ENCODE peak calls at places on chromosomes 12 and 14, in five cellular contexts. U, O, J, L and Q are unnamed samples.

GRCh38 chr12:95633049-95633545 is 81.8 kb upstream of the USP44 start:
- DNase-seq in U (no peak), O (no peak), J (peak), L (peak), Q (peak)

GRCh38 chr12:23002381-23002780 is 377.4 kb downstream of the ETNK1 start:
- DNase-seq in U (no peak), O (no peak), J (no peak), L (no peak), Q (no peak)

GRCh38 chr14:53306926-53307325 is 153.8 kb upstream of the DDHD1 start:
- DNase-seq in U (no peak), O (peak), J (no peak), L (no peak), Q (peak)

GRCh38 chr12:108734200-108734906 is 3.0 kb upstream of the CORO1C start:
- DNase-seq in U (no peak), O (no peak), J (peak), L (no peak), Q (peak)

GRCh38 chr12:85385406-85385805 is 105.4 kb downstream of the ALX1 start:
- DNase-seq in U (no peak), O (no peak), J (peak), L (no peak), Q (no peak)

GRCh38 chr14:102897299-102898027 is 25.0 kb upstream of the AMN start:
- DNase-seq in U (no peak), O (no peak), J (no peak), L (no peak), Q (no peak)

GRCh38 chr12:57235012-57235727 is 5.7 kb downstream of the SHMT2 start:
- DNase-seq in U (peak), O (no peak), J (peak), L (peak), Q (no peak)

GRCh38 chr12:12007001-12007712 is 63.6 kb upstream of the BCL2L14 start:
- DNase-seq in U (no peak), O (no peak), J (no peak), L (no peak), Q (no peak)

GRCh38 chr14:101025656-101026055 is 122.1 kb upstream of the RTL1 start:
- DNase-seq in U (peak), O (no peak), J (no peak), L (no peak), Q (no peak)

GRCh38 chr12:32860182-32860581 is 36.4 kb downstream of the PKP2 start:
- DNase-seq in U (no peak), O (no peak), J (no peak), L (no peak), Q (no peak)

GRCh38 chr12:53207042-53207441 is at the start of gene ITGB7:
- DNase-seq in U (no peak), O (no peak), J (no peak), L (no peak), Q (no peak)

GRCh38 chr12:89236748-89237428 is 115.4 kb downstream of the DUSP6 start:
- DNase-seq in U (no peak), O (no peak), J (no peak), L (no peak), Q (no peak)

GRCh38 chr12:23204933-23205778 is 580.2 kb downstream of the ETNK1 start:
- DNase-seq in U (no peak), O (no peak), J (peak), L (no peak), Q (peak)

GRCh38 chr12:94174576-94174975 is 26.2 kb downstream of the PLXNC1 start:
- DNase-seq in U (no peak), O (no peak), J (no peak), L (peak), Q (no peak)

GRCh38 chr12:78009031-78009430 is 178.3 kb downstream of the NAV3 start:
- DNase-seq in U (no peak), O (no peak), J (no peak), L (no peak), Q (no peak)

GRCh38 chr12:87784350-87784749 is 244.9 kb downstream of the C12orf50 start:
- DNase-seq in U (no peak), O (no peak), J (no peak), L (no peak), Q (no peak)

GRCh38 chr12:57046392-57046791 is 3.5 kb downstream of the MYO1A start:
- DNase-seq in U (no peak), O (no peak), J (no peak), L (no peak), Q (no peak)

GRCh38 chr14:83164016-83164415 is 1630.4 kb upstream of the SEL1L start:
- DNase-seq in U (no peak), O (no peak), J (no peak), L (no peak), Q (no peak)

GRCh38 chr12:59973515-59973914 is 377.7 kb downstream of the SLC16A7 start:
- DNase-seq in U (no peak), O (no peak), J (peak), L (no peak), Q (no peak)

GRCh38 chr12:59977779-59978178 is 381.9 kb downstream of the SLC16A7 start:
- DNase-seq in U (no peak), O (no peak), J (no peak), L (no peak), Q (no peak)

DNA sequence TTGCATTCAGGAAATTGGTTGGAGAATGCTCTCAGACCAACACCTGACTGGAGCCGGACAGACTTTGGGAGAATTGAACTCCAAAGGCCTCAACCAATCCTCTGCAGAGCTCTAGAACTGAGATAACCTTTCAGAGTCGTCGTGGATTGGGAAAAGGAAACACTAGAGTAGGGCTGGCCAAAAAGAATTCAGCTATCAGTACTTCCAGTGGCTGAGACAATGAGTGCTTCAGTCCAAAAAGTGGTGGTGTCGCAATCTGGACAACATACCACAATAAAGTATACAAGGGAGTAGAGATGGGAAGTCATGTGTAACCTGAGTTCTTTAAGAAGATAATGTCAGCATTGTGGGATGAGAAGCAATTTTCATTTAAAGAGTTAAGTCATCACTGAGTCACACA is 377.1 kb downstream of the SLC16A7 start:
- DNase-seq in U (no peak), O (no peak), J (peak), L (no peak), Q (no peak)
- TF ChIP-seq POLR2A in U (no peak), O (no peak), J (no peak), L (no peak), Q (no peak)

DNA sequence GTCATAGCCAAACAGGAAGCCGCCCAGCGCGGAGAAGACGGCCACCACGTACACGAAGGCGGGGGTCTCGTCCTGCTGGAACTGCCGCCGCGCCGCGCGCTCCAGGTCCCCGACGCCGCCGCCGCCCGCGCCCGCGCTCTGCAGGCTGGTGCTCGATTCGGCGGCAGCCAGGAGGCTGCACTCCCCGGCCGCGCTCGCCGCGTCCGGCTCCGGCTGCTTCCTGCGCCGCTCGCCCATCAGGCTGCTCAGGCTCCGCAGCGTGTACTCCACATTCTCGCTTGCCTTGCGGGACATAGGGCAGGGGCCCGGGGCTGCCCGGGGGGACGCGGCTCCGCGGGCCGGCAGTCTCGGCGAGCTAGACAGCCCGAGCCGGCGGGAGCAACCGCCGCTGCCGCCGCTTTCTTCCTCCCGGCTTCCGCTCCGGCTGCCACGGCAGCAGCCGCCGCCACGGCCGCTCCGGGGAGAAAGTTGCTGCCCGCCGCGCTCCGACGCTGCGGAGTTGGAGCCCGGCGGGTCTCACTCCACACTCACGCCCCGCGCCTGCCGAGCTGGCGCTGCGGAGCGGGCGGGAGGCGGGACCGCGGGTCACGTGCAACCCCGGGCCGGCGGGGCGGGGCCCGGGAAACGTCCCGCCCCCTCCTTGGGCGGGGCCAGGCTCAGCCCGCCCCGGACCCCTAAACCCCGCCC is at the start of gene SLC2A13:
- DNase-seq in U (peak), O (peak), J (peak), L (peak), Q (peak)
- TF ChIP-seq POLR2A in U (no peak), O (peak), J (no peak), L (peak), Q (peak)

DNA sequence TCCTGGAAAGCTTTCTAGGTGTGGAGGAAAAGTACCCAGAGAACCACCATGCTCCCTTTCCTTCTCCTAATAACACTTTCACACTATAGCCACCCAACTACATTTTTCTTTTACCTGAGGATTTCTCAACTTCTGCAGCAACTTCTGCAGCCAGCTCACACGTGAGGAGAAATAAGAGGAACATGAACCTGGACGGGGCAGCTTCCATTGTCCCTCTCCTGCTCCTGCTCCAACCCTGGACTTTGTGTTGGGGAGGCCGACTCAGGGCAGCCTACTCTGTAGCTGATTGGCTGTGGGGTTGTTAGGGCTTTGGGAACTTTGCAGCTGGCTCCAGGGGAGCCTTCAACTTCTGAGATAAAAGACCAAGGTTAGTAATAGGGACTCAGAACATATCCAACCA is at the start of gene ERP27:
- DNase-seq in U (no peak), O (no peak), J (no peak), L (no peak), Q (no peak)
- TF ChIP-seq POLR2A in U (no peak), O (no peak), J (no peak), L (no peak), Q (no peak)

DNA sequence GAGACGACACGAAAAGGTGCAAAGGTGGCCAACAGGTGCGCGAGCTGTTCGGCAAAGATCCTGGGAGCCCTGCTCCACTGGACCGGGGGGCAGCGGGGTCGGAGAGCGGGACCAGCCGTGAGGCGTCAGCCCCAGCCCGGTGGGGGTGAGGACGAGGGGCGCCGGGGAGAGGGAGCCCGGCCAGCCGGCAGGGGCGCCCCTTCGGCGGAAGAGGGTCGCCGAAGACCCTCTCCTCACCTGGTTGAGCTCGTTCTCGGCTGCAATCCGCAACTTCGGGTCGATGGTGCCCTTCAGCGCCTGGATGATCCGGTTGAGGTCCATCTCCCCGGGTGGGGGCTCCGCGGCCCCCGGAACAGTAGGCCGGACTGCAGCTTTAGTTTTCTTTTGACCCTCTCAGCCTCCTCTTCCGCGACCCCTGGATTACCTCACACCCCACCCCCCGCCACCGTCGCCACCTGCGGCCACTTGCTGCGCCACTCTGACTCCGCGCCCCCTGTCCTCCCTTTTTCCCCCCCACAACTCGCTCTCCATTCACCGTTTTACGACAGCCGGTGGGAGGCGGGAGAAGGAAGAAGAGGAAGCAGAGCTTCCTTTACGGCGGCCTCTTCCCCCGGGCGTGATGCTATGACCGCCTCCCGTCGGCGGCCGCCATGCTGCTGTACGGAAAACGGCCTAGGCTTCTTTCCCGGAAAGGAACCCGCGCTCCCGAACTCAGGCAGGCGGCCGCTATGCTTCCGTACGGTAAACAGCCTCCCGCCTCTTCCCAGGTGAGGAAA is at the start of gene IPO8:
- DNase-seq in U (peak), O (peak), J (peak), L (peak), Q (peak)
- TF ChIP-seq POLR2A in U (no peak), O (peak), J (peak), L (peak), Q (no peak)

GRCh38 chr12:112020947-112021457 is 7.8 kb downstream of the ERP29 start:
- DNase-seq in U (no peak), O (no peak), J (no peak), L (no peak), Q (no peak)
- TF ChIP-seq POLR2A in U (no peak), O (no peak), J (no peak), L (no peak), Q (no peak)

DNA sequence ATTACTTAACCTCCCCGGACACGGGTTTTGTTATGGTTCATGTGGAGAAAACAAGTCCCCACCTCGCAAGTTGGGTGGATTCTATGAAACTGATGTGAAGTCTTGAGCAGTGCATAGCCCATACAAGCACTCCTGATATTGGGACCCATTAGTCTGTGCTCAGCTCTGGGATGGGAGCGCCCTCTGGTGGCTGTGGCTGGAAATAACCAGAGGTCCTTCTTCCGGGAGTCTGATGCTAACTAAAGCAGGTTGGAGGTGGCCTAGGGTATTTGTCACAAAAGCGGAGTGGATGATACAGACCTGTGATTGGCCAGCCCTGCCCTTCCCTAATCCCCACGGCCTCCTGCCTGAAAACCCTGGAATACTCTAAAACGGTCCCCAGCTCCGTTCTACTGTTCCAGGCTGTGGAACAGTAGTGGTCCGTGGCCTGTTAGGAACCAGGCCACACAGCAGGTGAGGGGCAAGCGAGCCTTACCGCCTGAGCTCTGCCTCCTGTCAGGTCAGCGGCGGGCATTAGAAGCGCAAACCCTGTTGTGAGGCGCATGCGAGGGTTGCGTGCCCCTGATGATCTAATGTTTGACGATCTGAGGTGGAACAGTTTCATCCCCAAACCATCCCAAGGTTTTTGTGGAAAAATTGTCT is 6.4 kb downstream of the SLC48A1 start:
- DNase-seq in U (peak), O (peak), J (peak), L (peak), Q (peak)
- TF ChIP-seq POLR2A in U (no peak), O (no peak), J (no peak), L (no peak), Q (no peak)

DNA sequence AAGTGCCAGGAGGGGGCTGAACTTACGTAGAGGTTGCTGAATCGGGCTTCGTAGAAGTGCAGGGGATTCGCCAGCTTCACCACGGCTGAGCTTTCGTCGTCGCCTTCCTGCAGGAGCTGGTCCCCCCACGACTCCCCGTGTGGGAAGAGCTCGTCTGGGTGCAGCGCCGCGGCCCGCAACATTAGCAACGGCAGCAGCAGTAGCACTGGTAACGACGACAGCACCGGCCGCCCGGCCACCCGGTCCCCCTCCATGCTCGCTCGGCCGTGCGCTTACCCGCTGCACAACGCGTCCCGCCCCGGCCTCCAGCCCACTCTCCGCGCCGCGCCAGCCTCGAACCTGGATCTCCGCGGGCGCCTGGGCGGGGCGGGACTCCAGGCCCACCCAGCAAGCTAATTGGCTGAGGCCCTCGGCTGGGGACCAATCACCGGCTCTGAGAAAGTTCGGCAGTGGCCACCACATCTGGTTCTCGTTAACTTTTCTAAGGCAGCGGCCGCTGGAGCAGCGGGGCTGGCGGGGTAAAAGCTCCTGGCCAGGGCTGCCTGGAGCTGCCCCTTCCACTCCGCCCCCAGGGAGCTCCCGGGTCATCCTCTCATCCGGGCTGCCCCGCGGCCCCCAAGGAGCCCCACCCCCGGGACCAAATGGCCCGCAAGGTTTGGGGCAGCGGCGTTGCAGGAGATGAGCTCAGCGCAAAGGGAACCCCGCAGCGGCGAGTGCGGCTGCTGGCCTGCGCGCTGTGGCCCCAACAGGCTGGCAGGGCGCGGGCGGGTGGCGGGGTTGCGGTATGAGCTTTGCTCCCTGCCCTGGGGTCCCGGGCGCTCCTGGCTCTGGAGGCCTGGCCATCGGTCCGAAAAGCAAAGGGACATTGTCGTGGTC is at the start of gene NID2:
- DNase-seq in U (peak), O (peak), J (peak), L (peak), Q (no peak)
- TF ChIP-seq POLR2A in U (peak), O (peak), J (no peak), L (peak), Q (no peak)